ENCODE peak calls at places on chromosomes 3 and 15, in ten cellular contexts. J, E, H, U, O, T, W, D, C and F are unnamed samples.

GRCh38 chr3:4531478-4532025 is 38.4 kb downstream of the ITPR1 start:
- DNase-seq in J (peak), E (no peak), H (no peak), U (no peak), O (no peak), T (no peak), W (no peak), D (no peak), C (peak), F (no peak)

GRCh38 chr15:70859998-70860397 is 6.0 kb upstream of the LARP6 start:
- DNase-seq in J (no peak), E (no peak), H (no peak), U (no peak), O (no peak), T (no peak), W (no peak), D (no peak), C (no peak), F (no peak)

GRCh38 chr15:92877000-92877399 is 23.1 kb upstream of the CHD2 start:
- DNase-seq in J (peak), E (no peak), H (no peak), U (no peak), O (no peak), T (peak), W (no peak), D (peak), C (no peak), F (no peak)

GRCh38 chr3:66763294-66763693 is 234.8 kb upstream of the KBTBD8 start:
- DNase-seq in J (no peak), E (no peak), H (peak), U (no peak), O (no peak), T (peak), W (no peak), D (no peak), C (peak), F (no peak)

GRCh38 chr3:136281966-136282554 is 31.9 kb downstream of the PCCB start:
- DNase-seq in J (no peak), E (no peak), H (no peak), U (no peak), O (no peak), T (no peak), W (no peak), D (no peak), C (no peak), F (no peak)

GRCh38 chr15:62894322-62895085 is 148.0 kb upstream of the TPM1 start:
- DNase-seq in J (no peak), E (peak), H (no peak), U (no peak), O (no peak), T (no peak), W (no peak), D (peak), C (peak), F (no peak)

GRCh38 chr3:22231061-22231460 is 480.1 kb upstream of the ZNF385D start:
- DNase-seq in J (no peak), E (peak), H (peak), U (no peak), O (no peak), T (no peak), W (no peak), D (no peak), C (no peak), F (no peak)

GRCh38 chr3:46098319-46098761 is 71.1 kb upstream of the XCR1 start:
- DNase-seq in J (no peak), E (peak), H (peak), U (no peak), O (peak), T (no peak), W (peak), D (no peak), C (peak), F (peak)

GRCh38 chr3:151086484-151087456 is 1.3 kb downstream of the MED12L start:
- DNase-seq in J (peak), E (peak), H (peak), U (peak), O (peak), T (peak), W (peak), D (peak), C (peak), F (peak)

GRCh38 chr15:52804526-52805081 is 14.5 kb upstream of the ONECUT1 start:
- DNase-seq in J (no peak), E (no peak), H (no peak), U (no peak), O (no peak), T (no peak), W (no peak), D (no peak), C (no peak), F (no peak)

GRCh38 chr3:23915537-23916108 is 1.2 kb downstream of the NKIRAS1 start:
- DNase-seq in J (peak), E (peak), H (peak), U (no peak), O (no peak), T (no peak), W (no peak), D (no peak), C (peak), F (no peak)

GRCh38 chr15:62110000-62110851 is 43.4 kb downstream of the C2CD4A start:
- DNase-seq in J (peak), E (peak), H (peak), U (no peak), O (no peak), T (no peak), W (no peak), D (peak), C (peak), F (no peak)

GRCh38 chr3:89372456-89372855 is 265.0 kb downstream of the EPHA3 start:
- DNase-seq in J (no peak), E (no peak), H (no peak), U (no peak), O (no peak), T (no peak), W (no peak), D (no peak), C (no peak), F (no peak)

GRCh38 chr15:86611392-86612040 is 531.8 kb downstream of the AGBL1 start:
- DNase-seq in J (peak), E (no peak), H (peak), U (no peak), O (no peak), T (no peak), W (no peak), D (peak), C (no peak), F (no peak)

GRCh38 chr15:76998661-76999285 is 3.8 kb downstream of the PSTPIP1 start:
- DNase-seq in J (no peak), E (no peak), H (no peak), U (no peak), O (no peak), T (no peak), W (no peak), D (no peak), C (no peak), F (no peak)

GRCh38 chr15:53511175-53511574 is 248.3 kb downstream of the WDR72 start:
- DNase-seq in J (no peak), E (no peak), H (no peak), U (no peak), O (no peak), T (no peak), W (no peak), D (no peak), C (no peak), F (no peak)

GRCh38 chr15:88324241-88325065 is 67.9 kb upstream of the NTRK3 start:
- DNase-seq in J (no peak), E (no peak), H (no peak), U (no peak), O (no peak), T (no peak), W (no peak), D (no peak), C (peak), F (no peak)

GRCh38 chr15:75731248-75732100 is 18.8 kb upstream of the CSPG4 start:
- DNase-seq in J (peak), E (no peak), H (peak), U (no peak), O (peak), T (no peak), W (peak), D (no peak), C (peak), F (peak)

GRCh38 chr3:16390581-16390980 is 122.9 kb downstream of the RFTN1 start:
- DNase-seq in J (no peak), E (no peak), H (no peak), U (no peak), O (no peak), T (no peak), W (no peak), D (no peak), C (no peak), F (no peak)

GRCh38 chr3:126661532-126661931 is 6.6 kb upstream of the TXNRD3 start:
- DNase-seq in J (no peak), E (no peak), H (no peak), U (no peak), O (no peak), T (no peak), W (no peak), D (no peak), C (no peak), F (no peak)

GRCh38 chr3:16885948-16886683 is 1.4 kb downstream of the PLCL2 start:
- DNase-seq in J (no peak), E (no peak), H (peak), U (no peak), O (no peak), T (peak), W (no peak), D (no peak), C (no peak), F (no peak)

GRCh38 chr3:113094514-113094913 is 103.7 kb downstream of the GTPBP8 start:
- DNase-seq in J (no peak), E (no peak), H (no peak), U (no peak), O (no peak), T (no peak), W (no peak), D (no peak), C (no peak), F (no peak)
- H3K4me3 ChIP-seq in J (no peak), E (no peak), H (no peak), U (no peak), O (no peak), T (no peak), W (no peak), D (no peak), C (no peak), F (no peak)

DNA sequence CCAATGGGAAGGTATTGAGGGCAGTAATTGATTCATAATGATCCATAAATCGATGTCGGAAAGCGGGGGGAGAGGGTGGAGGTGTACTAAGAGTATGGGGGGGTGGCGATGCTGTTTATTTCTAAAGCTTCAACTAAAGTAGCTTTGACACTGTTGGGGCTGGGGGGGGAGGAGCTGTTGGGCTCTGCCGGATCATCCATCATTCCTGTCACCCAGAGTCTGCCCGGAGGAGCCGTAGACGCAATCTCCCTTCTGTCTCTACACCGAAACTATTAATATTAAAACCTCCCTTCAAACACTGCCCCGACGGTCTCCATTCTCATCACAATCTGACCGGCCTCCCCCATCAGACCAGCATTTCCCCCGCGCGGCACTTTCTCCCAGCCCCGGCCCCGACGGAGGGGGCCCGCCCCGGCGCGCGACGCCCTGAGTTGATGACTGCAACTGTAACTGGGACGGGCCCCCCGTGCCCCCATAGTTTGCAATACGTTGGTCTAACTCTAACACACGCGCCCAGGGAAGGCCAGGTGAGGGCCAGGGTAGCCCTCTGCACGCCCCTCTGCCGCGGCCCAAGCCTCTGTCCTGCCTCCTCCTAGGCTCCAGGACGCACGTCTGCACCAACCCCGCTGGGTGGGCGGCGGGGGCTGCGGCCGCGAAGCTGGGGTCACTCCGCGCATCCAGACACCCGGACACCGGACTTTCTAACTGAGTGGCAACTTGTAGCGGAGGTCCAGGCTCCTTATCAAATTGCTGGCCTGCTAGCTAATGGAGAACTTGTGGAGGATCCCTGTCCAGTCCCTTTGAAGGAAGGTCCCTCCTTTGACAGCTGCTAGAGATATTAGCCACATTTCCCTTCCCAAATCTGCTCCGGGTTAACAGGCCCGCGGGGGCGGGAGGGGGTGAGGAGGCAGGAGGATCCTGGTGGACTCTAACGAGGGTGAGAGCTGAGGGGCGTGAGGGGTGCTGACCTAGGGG is 212.0 kb downstream of the MEIS2 start:
- DNase-seq in J (no peak), E (no peak), H (no peak), U (no peak), O (no peak), T (no peak), W (no peak), D (no peak), C (no peak), F (no peak)
- H3K27ac ChIP-seq in J (peak), E (no peak), H (no peak), U (no peak), O (no peak), T (no peak), W (no peak), D (no peak), C (no peak), F (no peak)

GRCh38 chr3:43087249-43087776 is 18.6 kb downstream of the POMGNT2 start:
- DNase-seq in J (no peak), E (no peak), H (no peak), U (no peak), O (no peak), T (no peak), W (no peak), D (no peak), C (no peak), F (no peak)
- TF ChIP-seq CTCF in J (peak), E (peak), H (peak), U (peak), O (no peak), T (no peak), W (peak), D (no peak), C (no peak), F (no peak)

GRCh38 chr3:32817561-32818430 is at the start of gene TRIM71:
- DNase-seq in J (peak), E (no peak), H (no peak), U (no peak), O (no peak), T (no peak), W (no peak), D (peak), C (no peak), F (no peak)

GRCh38 chr3:32815812-32816438 is 1.9 kb upstream of the TRIM71 start:
- DNase-seq in J (peak), E (no peak), H (no peak), U (no peak), O (no peak), T (no peak), W (no peak), D (no peak), C (no peak), F (no peak)

GRCh38 chr3:32818431-32819085 is 761 bp downstream of the TRIM71 start:
- DNase-seq in J (peak), E (no peak), H (no peak), U (no peak), O (no peak), T (no peak), W (no peak), D (no peak), C (no peak), F (peak)

GRCh38 chr3:32817195-32817560 is 619 bp upstream of the TRIM71 start:
- DNase-seq in J (peak), E (no peak), H (no peak), U (no peak), O (no peak), T (no peak), W (no peak), D (no peak), C (no peak), F (no peak)

GRCh38 chr3:32816439-32817194 is 1.2 kb upstream of the TRIM71 start:
- DNase-seq in J (peak), E (no peak), H (peak), U (no peak), O (no peak), T (no peak), W (no peak), D (peak), C (no peak), F (peak)
- H3K4me3 ChIP-seq in J (peak), E (peak), H (peak), U (no peak), O (peak), T (peak), W (peak), D (peak), C (peak), F (peak)

GRCh38 chr15:58065445-58066041 is at the start of gene ALDH1A2:
- DNase-seq in J (peak), E (no peak), H (no peak), U (no peak), O (peak), T (no peak), W (no peak), D (no peak), C (no peak), F (peak)
- H3K27ac ChIP-seq in J (no peak), E (no peak), H (no peak), U (no peak), O (peak), T (no peak), W (no peak), D (no peak), C (no peak), F (peak)

DNA sequence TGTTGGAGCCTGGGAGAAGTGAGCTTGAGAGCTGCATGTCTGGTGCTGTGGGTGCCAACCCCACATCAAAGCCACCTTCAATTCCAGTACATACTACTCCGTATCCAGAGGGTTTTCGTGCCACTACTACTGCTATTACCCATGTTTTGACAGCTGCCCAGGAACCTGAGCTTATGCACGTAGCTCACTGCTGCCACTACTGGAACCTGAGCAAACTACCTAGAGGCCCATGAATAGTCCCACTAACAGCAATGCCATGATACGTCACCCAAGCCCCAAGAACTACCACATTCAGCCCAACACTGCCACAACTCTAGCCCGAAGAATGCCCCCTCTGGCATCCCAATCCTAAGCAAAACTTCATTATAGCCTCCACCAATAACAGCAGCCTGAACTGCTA is 215.2 kb upstream of the BCHE start:
- DNase-seq in J (no peak), E (no peak), H (no peak), U (no peak), O (no peak), T (no peak), W (no peak), D (no peak), C (no peak), F (no peak)
- TF ChIP-seq CTCF in J (no peak), E (no peak), H (no peak), U (peak), O (no peak), T (no peak), W (no peak), D (no peak), C (no peak), F (no peak)